ENCODE peak calls at places on chromosomes 3 and 15, in four cellular contexts. One of them, this sample, is unnamed.

GRCh38 chr3:24160424-24160823 is 215.3 kb downstream of the NR1D2 start:
- DNase-seq in K562: no peak
- DNase-seq in WTC11: peak
- DNase-seq in HepG2: no peak
- DNase-seq in this sample: no peak

GRCh38 chr3:196726788-196727675 is 12.6 kb upstream of the PAK2 start:
- DNase-seq in K562: no peak
- DNase-seq in WTC11: no peak
- DNase-seq in HepG2: no peak
- DNase-seq in this sample: no peak

GRCh38 chr3:157023211-157023610 is 136.7 kb downstream of the CCNL1 start:
- DNase-seq in K562: no peak
- DNase-seq in WTC11: no peak
- DNase-seq in HepG2: no peak
- DNase-seq in this sample: no peak

GRCh38 chr3:11764931-11765363 is 81.7 kb downstream of the TAMM41 start:
- DNase-seq in K562: no peak
- DNase-seq in WTC11: no peak
- DNase-seq in HepG2: no peak
- DNase-seq in this sample: no peak

GRCh38 chr15:65298731-65299130 is 2.9 kb downstream of the RNU5A-1 start:
- DNase-seq in K562: no peak
- DNase-seq in WTC11: no peak
- DNase-seq in HepG2: no peak
- DNase-seq in this sample: no peak

GRCh38 chr15:101382544-101382943 is 87.5 kb upstream of the SNRPA1 start:
- DNase-seq in K562: no peak
- DNase-seq in WTC11: no peak
- DNase-seq in HepG2: no peak
- DNase-seq in this sample: no peak

GRCh38 chr15:72968531-72968922 is 83.7 kb upstream of the NEO1 start:
- DNase-seq in K562: no peak
- DNase-seq in WTC11: no peak
- DNase-seq in HepG2: no peak
- DNase-seq in this sample: peak

GRCh38 chr15:41975679-41976078 is 3.3 kb upstream of the EHD4 start:
- DNase-seq in K562: no peak
- DNase-seq in WTC11: no peak
- DNase-seq in HepG2: no peak
- DNase-seq in this sample: no peak

GRCh38 chr15:51097553-51098330 is 3.0 kb upstream of the TNFAIP8L3 start:
- DNase-seq in K562: no peak
- DNase-seq in WTC11: no peak
- DNase-seq in HepG2: peak
- DNase-seq in this sample: no peak

GRCh38 chr15:100903191-100903590 is 16.0 kb upstream of the LRRK1 start:
- DNase-seq in K562: no peak
- DNase-seq in WTC11: no peak
- DNase-seq in HepG2: no peak
- DNase-seq in this sample: no peak

GRCh38 chr15:95025924-95026728 is 794.8 kb downstream of the MCTP2 start:
- DNase-seq in K562: peak
- DNase-seq in WTC11: peak
- DNase-seq in HepG2: no peak
- DNase-seq in this sample: peak

GRCh38 chr15:31169558-31169957 is 68.0 kb upstream of the TRPM1 start:
- DNase-seq in K562: no peak
- DNase-seq in WTC11: no peak
- DNase-seq in HepG2: no peak
- DNase-seq in this sample: no peak

GRCh38 chr15:77032647-77033416 is 37.9 kb downstream of the PSTPIP1 start:
- DNase-seq in K562: no peak
- DNase-seq in WTC11: peak
- DNase-seq in HepG2: no peak
- DNase-seq in this sample: no peak

GRCh38 chr3:114290911-114291901 is 2.6 kb upstream of the TIGIT start:
- DNase-seq in K562: peak
- DNase-seq in WTC11: peak
- DNase-seq in HepG2: peak
- DNase-seq in this sample: peak

GRCh38 chr3:99131876-99132275 is 230.4 kb upstream of the DCBLD2 start:
- DNase-seq in K562: no peak
- DNase-seq in WTC11: no peak
- DNase-seq in HepG2: no peak
- DNase-seq in this sample: no peak

GRCh38 chr3:126110431-126111125 is 26.7 kb upstream of the SLC41A3 start:
- DNase-seq in K562: no peak
- DNase-seq in WTC11: no peak
- DNase-seq in HepG2: no peak
- DNase-seq in this sample: no peak

GRCh38 chr3:124373524-124373923 is 356.7 kb upstream of the UMPS start:
- DNase-seq in K562: no peak
- DNase-seq in WTC11: no peak
- DNase-seq in HepG2: no peak
- DNase-seq in this sample: no peak

GRCh38 chr15:36591534-36592411 is 12.3 kb downstream of the CDIN1 start:
- DNase-seq in K562: no peak
- DNase-seq in WTC11: no peak
- DNase-seq in HepG2: no peak
- DNase-seq in this sample: no peak

GRCh38 chr3:88235102-88235501 is 85.3 kb downstream of the C3orf38 start:
- DNase-seq in K562: no peak
- DNase-seq in WTC11: no peak
- DNase-seq in HepG2: no peak
- DNase-seq in this sample: no peak

GRCh38 chr3:8658326-8659212 is 14.0 kb upstream of the SSUH2 start:
- DNase-seq in K562: no peak
- DNase-seq in WTC11: no peak
- DNase-seq in HepG2: peak
- DNase-seq in this sample: no peak

GRCh38 chr15:78875107-78875914 is 2.6 kb downstream of the MORF4L1 start:
- DNase-seq in K562: no peak
- DNase-seq in WTC11: no peak
- DNase-seq in HepG2: no peak
- DNase-seq in this sample: no peak

GRCh38 chr3:180743813-180744212 is 64.5 kb upstream of the CCDC39 start:
- DNase-seq in K562: no peak
- DNase-seq in WTC11: no peak
- DNase-seq in HepG2: no peak
- DNase-seq in this sample: no peak

GRCh38 chr3:15531346-15531745 is 9.8 kb upstream of the COLQ start:
- DNase-seq in K562: no peak
- DNase-seq in WTC11: no peak
- DNase-seq in HepG2: no peak
- DNase-seq in this sample: no peak

GRCh38 chr3:128459451-128459820 is 7.3 kb downstream of the DNAJB8 start:
- DNase-seq in K562: no peak
- DNase-seq in WTC11: no peak
- DNase-seq in HepG2: no peak
- DNase-seq in this sample: no peak

GRCh38 chr3:32577621-32578556 is 7.2 kb upstream of the DYNC1LI1 start:
- DNase-seq in K562: no peak
- DNase-seq in WTC11: no peak
- DNase-seq in HepG2: no peak
- DNase-seq in this sample: no peak

GRCh38 chr3:171556574-171557145 is 96.5 kb upstream of the TNIK start:
- DNase-seq in K562: peak
- DNase-seq in WTC11: no peak
- DNase-seq in HepG2: no peak
- DNase-seq in this sample: no peak

GRCh38 chr15:70274255-70274654 is 176.5 kb upstream of the TLE3 start:
- DNase-seq in K562: no peak
- DNase-seq in WTC11: no peak
- DNase-seq in HepG2: no peak
- DNase-seq in this sample: no peak

GRCh38 chr3:100882571-100882981 is 110.6 kb downstream of the ABI3BP start:
- DNase-seq in K562: no peak
- DNase-seq in WTC11: no peak
- DNase-seq in HepG2: no peak
- DNase-seq in this sample: no peak

GRCh38 chr15:65805019-65805738 is 13.1 kb upstream of the DENND4A start:
- DNase-seq in K562: peak
- DNase-seq in WTC11: no peak
- DNase-seq in HepG2: peak
- DNase-seq in this sample: no peak

GRCh38 chr15:84981711-84982300 is at the start of gene PDE8A:
- DNase-seq in K562: peak
- DNase-seq in WTC11: peak
- DNase-seq in HepG2: no peak
- DNase-seq in this sample: peak

GRCh38 chr15:58434334-58434888 is 2.6 kb downstream of the LIPC start:
- DNase-seq in K562: no peak
- DNase-seq in WTC11: no peak
- DNase-seq in HepG2: no peak
- DNase-seq in this sample: no peak

GRCh38 chr15:84819291-84819768 is 2.2 kb downstream of the ALPK3 start:
- DNase-seq in K562: no peak
- DNase-seq in WTC11: no peak
- DNase-seq in HepG2: peak
- DNase-seq in this sample: no peak

GRCh38 chr3:101189786-101190185 is 130.6 kb downstream of the IMPG2 start:
- DNase-seq in K562: no peak
- DNase-seq in WTC11: no peak
- DNase-seq in HepG2: no peak
- DNase-seq in this sample: no peak

GRCh38 chr15:35966781-35967180 is 420.8 kb upstream of the DPH6 start:
- DNase-seq in K562: no peak
- DNase-seq in WTC11: no peak
- DNase-seq in HepG2: no peak
- DNase-seq in this sample: no peak

GRCh38 chr3:129039271-129040038 is 21.1 kb upstream of the GP9 start:
- DNase-seq in K562: no peak
- DNase-seq in WTC11: no peak
- DNase-seq in HepG2: no peak
- DNase-seq in this sample: no peak

GRCh38 chr3:129881261-129881660 is 12.2 kb downstream of the TMCC1 start:
- DNase-seq in K562: no peak
- DNase-seq in WTC11: no peak
- DNase-seq in HepG2: no peak
- DNase-seq in this sample: no peak

GRCh38 chr3:122920986-122921385 is 106.6 kb downstream of the SEMA5B start:
- DNase-seq in K562: no peak
- DNase-seq in WTC11: no peak
- DNase-seq in HepG2: no peak
- DNase-seq in this sample: no peak

GRCh38 chr3:122919291-122919610 is 108.3 kb downstream of the SEMA5B start:
- DNase-seq in K562: no peak
- DNase-seq in WTC11: no peak
- DNase-seq in HepG2: no peak
- DNase-seq in this sample: no peak

GRCh38 chr3:122923611-122924010 is 104.0 kb downstream of the SEMA5B start:
- DNase-seq in K562: no peak
- DNase-seq in WTC11: no peak
- DNase-seq in HepG2: no peak
- DNase-seq in this sample: no peak

GRCh38 chr3:122918576-122919290 is 108.8 kb downstream of the SEMA5B start:
- DNase-seq in K562: no peak
- DNase-seq in WTC11: no peak
- DNase-seq in HepG2: no peak
- DNase-seq in this sample: no peak

GRCh38 chr3:122921791-122922651 is 105.5 kb downstream of the SEMA5B start:
- DNase-seq in K562: peak
- DNase-seq in WTC11: peak
- DNase-seq in HepG2: peak
- DNase-seq in this sample: peak
- TF ChIP-seq ELF4 in K562: no peak
- TF ChIP-seq ELF4 in WTC11: no peak
- TF ChIP-seq ELF4 in HepG2: no peak
- TF ChIP-seq ELF4 in this sample: no peak

GRCh38 chr3:52289338-52289746 is 1.7 kb downstream of the GLYCTK start:
- DNase-seq in K562: no peak
- DNase-seq in WTC11: no peak
- DNase-seq in HepG2: no peak
- DNase-seq in this sample: no peak
- TF ChIP-seq ELF4 in K562: no peak
- TF ChIP-seq ELF4 in WTC11: no peak
- TF ChIP-seq ELF4 in HepG2: no peak
- TF ChIP-seq ELF4 in this sample: no peak

GRCh38 chr3:17941766-17942165 is 199.3 kb upstream of the TBC1D5 start:
- DNase-seq in K562: no peak
- DNase-seq in WTC11: no peak
- DNase-seq in HepG2: no peak
- DNase-seq in this sample: no peak
- TF ChIP-seq ELF4 in K562: no peak
- TF ChIP-seq ELF4 in WTC11: no peak
- TF ChIP-seq ELF4 in HepG2: no peak
- TF ChIP-seq ELF4 in this sample: no peak

DNA sequence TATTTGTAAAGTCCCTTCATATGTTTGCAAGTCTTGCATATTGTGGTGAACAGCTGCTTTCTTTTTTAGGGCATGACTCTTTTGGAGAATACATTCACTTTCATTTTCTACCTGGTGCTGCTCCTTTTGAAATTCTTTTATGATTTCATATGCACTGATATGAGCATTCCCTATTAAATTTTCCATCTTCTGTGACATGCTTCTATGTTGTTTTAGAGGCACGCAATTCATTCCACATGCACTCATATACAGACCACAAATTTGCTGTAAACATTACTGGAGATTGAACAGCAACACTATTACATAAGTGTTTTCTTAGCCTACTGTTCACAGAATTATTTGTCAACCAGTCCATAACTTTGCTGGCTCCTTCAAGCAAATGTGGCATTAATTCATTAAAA is 92.8 kb upstream of the TNFSF10 start:
- DNase-seq in K562: no peak
- DNase-seq in WTC11: no peak
- DNase-seq in HepG2: no peak
- DNase-seq in this sample: no peak
- TF ChIP-seq ELF4 in K562: no peak
- TF ChIP-seq ELF4 in WTC11: no peak
- TF ChIP-seq ELF4 in HepG2: no peak
- TF ChIP-seq ELF4 in this sample: no peak